ENCODE peak calls at places on chromosomes 7 and 10, in ten cellular contexts. One of them, this sample, is unnamed.

GRCh38 chr7:155860840-155861479 is 48.7 kb upstream of the SHH start:
- DNase-seq in body of pancreas: peak; percentile 57
- DNase-seq in HCT116: no peak
- DNase-seq in neural progenitor cell: no peak
- DNase-seq in sigmoid colon: peak; percentile 55
- DNase-seq in mammary epithelial cell: peak; percentile 52
- DNase-seq in thoracic aorta: no peak
- DNase-seq in brain microvascular endothelial cell: no peak
- DNase-seq in fibroblast of lung: peak; percentile 43
- DNase-seq in GM06990: no peak
- DNase-seq in this sample: no peak

GRCh38 chr10:95341716-95342130 is 50.9 kb upstream of the PDLIM1 start:
- DNase-seq in body of pancreas: no peak
- DNase-seq in HCT116: no peak
- DNase-seq in neural progenitor cell: no peak
- DNase-seq in sigmoid colon: no peak
- DNase-seq in mammary epithelial cell: no peak
- DNase-seq in thoracic aorta: no peak
- DNase-seq in brain microvascular endothelial cell: no peak
- DNase-seq in fibroblast of lung: peak; percentile 64
- DNase-seq in GM06990: no peak
- DNase-seq in this sample: no peak

GRCh38 chr7:50534690-50535290 is 30.4 kb downstream of the DDC start:
- DNase-seq in body of pancreas: no peak
- DNase-seq in HCT116: peak; percentile 95
- DNase-seq in neural progenitor cell: no peak
- DNase-seq in sigmoid colon: no peak
- DNase-seq in mammary epithelial cell: peak; percentile 99
- DNase-seq in thoracic aorta: no peak
- DNase-seq in brain microvascular endothelial cell: peak; percentile 98
- DNase-seq in fibroblast of lung: peak; percentile 99
- DNase-seq in GM06990: no peak
- DNase-seq in this sample: peak; percentile 99

GRCh38 chr7:17095001-17095574 is 203.4 kb upstream of the AHR start:
- DNase-seq in body of pancreas: no peak
- DNase-seq in HCT116: no peak
- DNase-seq in neural progenitor cell: no peak
- DNase-seq in sigmoid colon: no peak
- DNase-seq in mammary epithelial cell: peak; percentile 99
- DNase-seq in thoracic aorta: no peak
- DNase-seq in brain microvascular endothelial cell: no peak
- DNase-seq in fibroblast of lung: peak; percentile 89
- DNase-seq in GM06990: no peak
- DNase-seq in this sample: peak; percentile 14

GRCh38 chr10:14378387-14378960 is 47.8 kb upstream of the FRMD4A start:
- DNase-seq in body of pancreas: no peak
- DNase-seq in HCT116: no peak
- DNase-seq in neural progenitor cell: no peak
- DNase-seq in sigmoid colon: no peak
- DNase-seq in mammary epithelial cell: no peak
- DNase-seq in thoracic aorta: no peak
- DNase-seq in brain microvascular endothelial cell: no peak
- DNase-seq in fibroblast of lung: no peak
- DNase-seq in GM06990: no peak
- DNase-seq in this sample: no peak

GRCh38 chr10:87619705-87620104 is 40.0 kb upstream of the PAPSS2 start:
- DNase-seq in body of pancreas: no peak
- DNase-seq in HCT116: no peak
- DNase-seq in neural progenitor cell: no peak
- DNase-seq in sigmoid colon: no peak
- DNase-seq in mammary epithelial cell: peak; percentile 6
- DNase-seq in thoracic aorta: no peak
- DNase-seq in brain microvascular endothelial cell: no peak
- DNase-seq in fibroblast of lung: peak; percentile 61
- DNase-seq in GM06990: no peak
- DNase-seq in this sample: no peak

GRCh38 chr10:33556581-33556980 is 222.1 kb upstream of the NRP1 start:
- DNase-seq in body of pancreas: no peak
- DNase-seq in HCT116: no peak
- DNase-seq in neural progenitor cell: peak; percentile 39
- DNase-seq in sigmoid colon: no peak
- DNase-seq in mammary epithelial cell: no peak
- DNase-seq in thoracic aorta: no peak
- DNase-seq in brain microvascular endothelial cell: no peak
- DNase-seq in fibroblast of lung: no peak
- DNase-seq in GM06990: no peak
- DNase-seq in this sample: no peak

GRCh38 chr7:15836041-15836440 is 149.6 kb upstream of the MEOX2 start:
- DNase-seq in body of pancreas: no peak
- DNase-seq in HCT116: no peak
- DNase-seq in neural progenitor cell: no peak
- DNase-seq in sigmoid colon: no peak
- DNase-seq in mammary epithelial cell: no peak
- DNase-seq in thoracic aorta: no peak
- DNase-seq in brain microvascular endothelial cell: peak; percentile 26
- DNase-seq in fibroblast of lung: peak; percentile 47
- DNase-seq in GM06990: no peak
- DNase-seq in this sample: no peak

GRCh38 chr7:32091608-32092210 is 21.5 kb upstream of the PDE1C start:
- DNase-seq in body of pancreas: no peak
- DNase-seq in HCT116: no peak
- DNase-seq in neural progenitor cell: no peak
- DNase-seq in sigmoid colon: no peak
- DNase-seq in mammary epithelial cell: no peak
- DNase-seq in thoracic aorta: no peak
- DNase-seq in brain microvascular endothelial cell: no peak
- DNase-seq in fibroblast of lung: no peak
- DNase-seq in GM06990: no peak
- DNase-seq in this sample: no peak

GRCh38 chr10:3554121-3554522 is 230.9 kb downstream of the KLF6 start:
- DNase-seq in body of pancreas: no peak
- DNase-seq in HCT116: no peak
- DNase-seq in neural progenitor cell: no peak
- DNase-seq in sigmoid colon: no peak
- DNase-seq in mammary epithelial cell: no peak
- DNase-seq in thoracic aorta: no peak
- DNase-seq in brain microvascular endothelial cell: no peak
- DNase-seq in fibroblast of lung: no peak
- DNase-seq in GM06990: no peak
- DNase-seq in this sample: no peak

GRCh38 chr10:122341141-122341810 is 33.2 kb upstream of the PLEKHA1 start:
- DNase-seq in body of pancreas: peak; percentile 34
- DNase-seq in HCT116: no peak
- DNase-seq in neural progenitor cell: no peak
- DNase-seq in sigmoid colon: no peak
- DNase-seq in mammary epithelial cell: no peak
- DNase-seq in thoracic aorta: no peak
- DNase-seq in brain microvascular endothelial cell: no peak
- DNase-seq in fibroblast of lung: peak; percentile 89
- DNase-seq in GM06990: no peak
- DNase-seq in this sample: no peak

GRCh38 chr10:108360187-108360586 is 1195.7 kb upstream of the SORCS1 start:
- DNase-seq in body of pancreas: no peak
- DNase-seq in HCT116: no peak
- DNase-seq in neural progenitor cell: no peak
- DNase-seq in sigmoid colon: no peak
- DNase-seq in mammary epithelial cell: peak; percentile 98
- DNase-seq in thoracic aorta: no peak
- DNase-seq in brain microvascular endothelial cell: no peak
- DNase-seq in fibroblast of lung: peak; percentile 78
- DNase-seq in GM06990: no peak
- DNase-seq in this sample: peak; percentile 82

GRCh38 chr10:28250782-28251181 is 52.1 kb downstream of the MPP7 start:
- DNase-seq in body of pancreas: no peak
- DNase-seq in HCT116: no peak
- DNase-seq in neural progenitor cell: no peak
- DNase-seq in sigmoid colon: no peak
- DNase-seq in mammary epithelial cell: peak; percentile 35
- DNase-seq in thoracic aorta: no peak
- DNase-seq in brain microvascular endothelial cell: no peak
- DNase-seq in fibroblast of lung: peak; percentile 44
- DNase-seq in GM06990: no peak
- DNase-seq in this sample: no peak

GRCh38 chr10:14705548-14706234 is 69.0 kb downstream of the FAM107B start:
- DNase-seq in body of pancreas: no peak
- DNase-seq in HCT116: no peak
- DNase-seq in neural progenitor cell: no peak
- DNase-seq in sigmoid colon: no peak
- DNase-seq in mammary epithelial cell: no peak
- DNase-seq in thoracic aorta: no peak
- DNase-seq in brain microvascular endothelial cell: no peak
- DNase-seq in fibroblast of lung: no peak
- DNase-seq in GM06990: no peak
- DNase-seq in this sample: no peak

GRCh38 chr10:78000956-78001472 is 28.3 kb downstream of the POLR3A start:
- DNase-seq in body of pancreas: no peak
- DNase-seq in HCT116: no peak
- DNase-seq in neural progenitor cell: no peak
- DNase-seq in sigmoid colon: no peak
- DNase-seq in mammary epithelial cell: no peak
- DNase-seq in thoracic aorta: no peak
- DNase-seq in brain microvascular endothelial cell: no peak
- DNase-seq in fibroblast of lung: no peak
- DNase-seq in GM06990: no peak
- DNase-seq in this sample: no peak
- H3K36me3 ChIP-seq in body of pancreas: peaks cover 11% of the 10 kb centered on the region
- H3K36me3 ChIP-seq in HCT116: peaks cover 48% of the 10 kb centered on the region
- H3K36me3 ChIP-seq in neural progenitor cell: peaks cover 10% of the 10 kb centered on the region
- H3K36me3 ChIP-seq in sigmoid colon: peaks cover 76% of the 10 kb centered on the region
- H3K36me3 ChIP-seq in mammary epithelial cell: peaks cover 44% of the 10 kb centered on the region
- H3K36me3 ChIP-seq in thoracic aorta: peaks cover 50% of the 10 kb centered on the region
- H3K36me3 ChIP-seq in brain microvascular endothelial cell: peaks cover 72% of the 10 kb centered on the region
- H3K36me3 ChIP-seq in fibroblast of lung: peaks cover 14% of the 10 kb centered on the region
- H3K36me3 ChIP-seq in GM06990: peaks cover 33% of the 10 kb centered on the region
- H3K36me3 ChIP-seq in this sample: no peaks in the 10 kb centered on the region

GRCh38 chr7:120421151-120421651 is 148.2 kb downstream of the KCND2 start:
- DNase-seq in body of pancreas: no peak
- DNase-seq in HCT116: no peak
- DNase-seq in neural progenitor cell: no peak
- DNase-seq in sigmoid colon: no peak
- DNase-seq in mammary epithelial cell: no peak
- DNase-seq in thoracic aorta: no peak
- DNase-seq in brain microvascular endothelial cell: no peak
- DNase-seq in fibroblast of lung: no peak
- DNase-seq in GM06990: peak; percentile 79
- DNase-seq in this sample: no peak
- TF ChIP-seq CTCF in body of pancreas: no peak
- TF ChIP-seq CTCF in HCT116: no peak
- TF ChIP-seq CTCF in neural progenitor cell: no peak
- TF ChIP-seq CTCF in sigmoid colon: no peak
- TF ChIP-seq CTCF in mammary epithelial cell: no peak
- TF ChIP-seq CTCF in thoracic aorta: no peak
- TF ChIP-seq CTCF in brain microvascular endothelial cell: no peak
- TF ChIP-seq CTCF in fibroblast of lung: no peak
- TF ChIP-seq CTCF in GM06990: no peak
- TF ChIP-seq CTCF in this sample: no peak

GRCh38 chr7:141665208-141666035 is 36.5 kb downstream of the DENND11 start:
- DNase-seq in body of pancreas: no peak
- DNase-seq in HCT116: no peak
- DNase-seq in neural progenitor cell: no peak
- DNase-seq in sigmoid colon: no peak
- DNase-seq in mammary epithelial cell: no peak
- DNase-seq in thoracic aorta: no peak
- DNase-seq in brain microvascular endothelial cell: no peak
- DNase-seq in fibroblast of lung: no peak
- DNase-seq in GM06990: no peak
- DNase-seq in this sample: no peak

GRCh38 chr7:141660259-141660658 is 41.7 kb downstream of the DENND11 start:
- DNase-seq in body of pancreas: no peak
- DNase-seq in HCT116: no peak
- DNase-seq in neural progenitor cell: no peak
- DNase-seq in sigmoid colon: no peak
- DNase-seq in mammary epithelial cell: no peak
- DNase-seq in thoracic aorta: no peak
- DNase-seq in brain microvascular endothelial cell: no peak
- DNase-seq in fibroblast of lung: no peak
- DNase-seq in GM06990: no peak
- DNase-seq in this sample: no peak

GRCh38 chr7:141664450-141664849 is 37.5 kb downstream of the DENND11 start:
- DNase-seq in body of pancreas: no peak
- DNase-seq in HCT116: no peak
- DNase-seq in neural progenitor cell: no peak
- DNase-seq in sigmoid colon: no peak
- DNase-seq in mammary epithelial cell: no peak
- DNase-seq in thoracic aorta: no peak
- DNase-seq in brain microvascular endothelial cell: no peak
- DNase-seq in fibroblast of lung: no peak
- DNase-seq in GM06990: no peak
- DNase-seq in this sample: no peak

GRCh38 chr7:141666071-141666470 is 35.9 kb downstream of the DENND11 start:
- DNase-seq in body of pancreas: no peak
- DNase-seq in HCT116: no peak
- DNase-seq in neural progenitor cell: no peak
- DNase-seq in sigmoid colon: no peak
- DNase-seq in mammary epithelial cell: no peak
- DNase-seq in thoracic aorta: no peak
- DNase-seq in brain microvascular endothelial cell: no peak
- DNase-seq in fibroblast of lung: no peak
- DNase-seq in GM06990: no peak
- DNase-seq in this sample: no peak

GRCh38 chr7:141663081-141663510 is 38.9 kb downstream of the DENND11 start:
- DNase-seq in body of pancreas: peak; percentile 34
- DNase-seq in HCT116: no peak
- DNase-seq in neural progenitor cell: no peak
- DNase-seq in sigmoid colon: no peak
- DNase-seq in mammary epithelial cell: peak; percentile 52
- DNase-seq in thoracic aorta: no peak
- DNase-seq in brain microvascular endothelial cell: no peak
- DNase-seq in fibroblast of lung: no peak
- DNase-seq in GM06990: no peak
- DNase-seq in this sample: no peak
- H3K36me3 ChIP-seq in body of pancreas: no peaks in the 10 kb centered on the region
- H3K36me3 ChIP-seq in HCT116: peaks cover 7% of the 10 kb centered on the region
- H3K36me3 ChIP-seq in neural progenitor cell: no peaks in the 10 kb centered on the region
- H3K36me3 ChIP-seq in sigmoid colon: peaks cover 76% of the 10 kb centered on the region
- H3K36me3 ChIP-seq in mammary epithelial cell: no peaks in the 10 kb centered on the region
- H3K36me3 ChIP-seq in thoracic aorta: peaks cover 34% of the 10 kb centered on the region
- H3K36me3 ChIP-seq in brain microvascular endothelial cell: peaks cover 10% of the 10 kb centered on the region
- H3K36me3 ChIP-seq in fibroblast of lung: peaks cover 2% of the 10 kb centered on the region
- H3K36me3 ChIP-seq in GM06990: peaks cover 13% of the 10 kb centered on the region
- H3K36me3 ChIP-seq in this sample: peaks cover 3% of the 10 kb centered on the region

GRCh38 chr10:16227674-16228073 is 209.1 kb upstream of the PTER start:
- DNase-seq in body of pancreas: no peak
- DNase-seq in HCT116: no peak
- DNase-seq in neural progenitor cell: no peak
- DNase-seq in sigmoid colon: no peak
- DNase-seq in mammary epithelial cell: no peak
- DNase-seq in thoracic aorta: no peak
- DNase-seq in brain microvascular endothelial cell: no peak
- DNase-seq in fibroblast of lung: no peak
- DNase-seq in GM06990: no peak
- DNase-seq in this sample: no peak
- TF ChIP-seq CTCF in body of pancreas: no peak
- TF ChIP-seq CTCF in HCT116: no peak
- TF ChIP-seq CTCF in neural progenitor cell: no peak
- TF ChIP-seq CTCF in sigmoid colon: no peak
- TF ChIP-seq CTCF in mammary epithelial cell: no peak
- TF ChIP-seq CTCF in thoracic aorta: no peak
- TF ChIP-seq CTCF in brain microvascular endothelial cell: no peak
- TF ChIP-seq CTCF in fibroblast of lung: no peak
- TF ChIP-seq CTCF in GM06990: no peak
- TF ChIP-seq CTCF in this sample: no peak